ENCODE peak calls at places on chromosomes 13 and 19, in four cellular contexts. N, R, L and D are unnamed samples.

GRCh38 chr19:41203371-41203770 is 10.4 kb downstream of the CYP2S1 start:
- DNase-seq in N (no peak), R (no peak), L (no peak), D (no peak)

GRCh38 chr19:55075366-55075998 is at the start of gene EPS8L1:
- DNase-seq in N (no peak), R (no peak), L (peak; percentile 87), D (peak; percentile 87)

GRCh38 chr13:44809152-44809551 is 180.1 kb downstream of the NUFIP1 start:
- DNase-seq in N (no peak), R (no peak), L (no peak), D (peak; percentile 47)

GRCh38 chr13:105735269-105735668 is 800.2 kb downstream of the EFNB2 start:
- DNase-seq in N (no peak), R (no peak), L (no peak), D (no peak)

GRCh38 chr19:52600639-52601024 is 30.5 kb downstream of the ZNF701 start:
- DNase-seq in N (peak; percentile 3), R (no peak), L (peak; percentile 77), D (peak; percentile 54)

GRCh38 chr19:5257155-5258045 is 83.2 kb downstream of the PTPRS start:
- DNase-seq in N (no peak), R (no peak), L (no peak), D (no peak)

GRCh38 chr19:18520848-18521691 is 800 bp downstream of the ELL start:
- DNase-seq in N (no peak), R (no peak), L (peak; percentile 78), D (no peak)

GRCh38 chr13:76570485-76570884 is 315.7 kb downstream of the KCTD12 start:
- DNase-seq in N (no peak), R (no peak), L (no peak), D (no peak)

GRCh38 chr19:14413765-14414171 is 5.4 kb downstream of the DDX39A start:
- DNase-seq in N (peak; percentile 50), R (peak; percentile 53), L (no peak), D (no peak)

GRCh38 chr19:16920816-16921529 is 32.2 kb downstream of the F2RL3 start:
- DNase-seq in N (peak; percentile 88), R (peak; percentile 60), L (no peak), D (no peak)

GRCh38 chr19:20664917-20665781 is 3.8 kb upstream of the ZNF626 start:
- DNase-seq in N (no peak), R (peak; percentile 10), L (no peak), D (no peak)

GRCh38 chr13:91572944-91573535 is 174.6 kb downstream of the GPC5 start:
- DNase-seq in N (peak; percentile 34), R (peak; percentile 64), L (no peak), D (no peak)

GRCh38 chr19:47428177-47428894 is 9.0 kb upstream of the MEIS3 start:
- DNase-seq in N (peak; percentile 98), R (peak; percentile 86), L (peak; percentile 80), D (peak; percentile 86)

GRCh38 chr13:112441779-112442310 is 65.7 kb downstream of the SPACA7 start:
- DNase-seq in N (no peak), R (no peak), L (no peak), D (no peak)

GRCh38 chr13:21637296-21637695 is 33.3 kb upstream of the MICU2 start:
- DNase-seq in N (peak; percentile 43), R (peak; percentile 14), L (peak; percentile 86), D (peak; percentile 77)

GRCh38 chr19:44593294-44593693 is 20.1 kb upstream of the IGSF23 start:
- DNase-seq in N (no peak), R (no peak), L (no peak), D (no peak)
- H3K27ac ChIP-seq in N (no peak overlapping the region), R (no peak overlapping the region), L (no peak overlapping the region), D (no peak overlapping the region)

GRCh38 chr13:111216166-111216960 is 101.3 kb downstream of the ARHGEF7 start:
- DNase-seq in N (peak; percentile 27), R (peak; percentile 55), L (peak; percentile 38), D (no peak)

GRCh38 chr13:111219950-111220349 is 100.5 kb upstream of the TEX29 start:
- DNase-seq in N (no peak), R (no peak), L (no peak), D (no peak)

GRCh38 chr13:111217661-111218060 is 102.6 kb downstream of the ARHGEF7 start:
- DNase-seq in N (no peak), R (no peak), L (no peak), D (peak; percentile 75)

GRCh38 chr13:111215081-111216047 is 100.3 kb downstream of the ARHGEF7 start:
- DNase-seq in N (no peak), R (no peak), L (no peak), D (no peak)

DNA sequence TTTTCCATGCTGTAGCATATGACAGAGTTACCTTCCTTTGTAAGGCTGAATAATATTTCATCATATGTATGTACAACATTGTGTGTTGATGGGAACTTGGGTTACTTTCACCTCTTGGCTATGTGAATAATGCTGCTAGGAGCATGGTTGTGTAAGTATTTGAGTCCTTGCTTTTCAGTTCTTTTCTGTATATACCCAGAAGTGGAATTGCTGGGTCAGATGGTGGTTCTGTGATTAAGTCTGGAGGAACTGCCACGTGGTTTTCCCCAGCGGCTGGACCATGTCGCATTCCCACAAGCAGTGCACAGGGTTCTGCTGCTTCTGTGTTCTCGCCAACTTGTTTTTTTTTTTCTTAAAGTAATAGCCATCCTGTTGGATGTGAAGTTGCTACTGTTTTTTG is 101.1 kb upstream of the TEX29 start:
- DNase-seq in N (peak; percentile 88), R (peak; percentile 91), L (no peak), D (no peak)
- H3K4me1 ChIP-seq in N (peaks cover 10% of the 10 kb centered on the region), R (peaks cover 4% of the 10 kb centered on the region), L (no peaks in the 10 kb centered on the region), D (peaks cover 56% of the 10 kb centered on the region)

DNA sequence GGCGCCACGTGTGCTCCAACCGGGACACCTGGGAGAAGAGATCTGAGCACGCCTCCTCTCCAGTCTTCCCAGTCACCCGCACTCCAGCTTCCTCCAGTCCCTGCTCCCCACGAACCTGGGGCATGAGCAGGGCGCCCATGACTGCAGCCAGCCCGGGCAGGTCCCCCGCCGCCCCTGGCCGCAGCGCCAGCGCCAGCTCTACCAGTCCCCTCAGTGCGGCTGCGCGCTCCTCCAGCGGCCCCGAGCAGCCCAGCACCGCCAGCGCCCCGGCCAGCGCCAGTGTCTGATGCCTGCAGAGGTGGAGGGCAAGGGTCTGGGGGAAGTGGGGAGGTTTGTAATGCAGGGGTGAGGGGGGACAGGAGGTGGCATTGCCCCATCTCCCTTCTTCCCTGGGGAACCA is 13.1 kb downstream of the SH2D3A start:
- DNase-seq in N (no peak), R (no peak), L (no peak), D (no peak)
- H3K4me3 ChIP-seq in N (no peak overlapping the region), R (no peak overlapping the region), L (no peak overlapping the region), D (no peak overlapping the region)

GRCh38 chr19:58440556-58440955 is 603 bp upstream of the ZNF132 start:
- DNase-seq in N (no peak), R (no peak), L (no peak), D (no peak)
- H3K27ac ChIP-seq in N (peak overlapping the region; percentile 53), R (peak overlapping the region; percentile 91), L (peak overlapping the region; percentile 90), D (peak overlapping the region; percentile 81)

GRCh38 chr13:41520699-41521630 is 63.6 kb downstream of the RGCC start:
- DNase-seq in N (no peak), R (peak; percentile 23), L (no peak), D (no peak)
- H3K4me1 ChIP-seq in N (no peaks in the 10 kb centered on the region), R (no peaks in the 10 kb centered on the region), L (no peaks in the 10 kb centered on the region), D (no peaks in the 10 kb centered on the region)

GRCh38 chr13:68715651-68716050 is 1392.0 kb upstream of the ATXN8OS start:
- DNase-seq in N (no peak), R (no peak), L (no peak), D (no peak)
- H3K4me3 ChIP-seq in N (no peak overlapping the region), R (no peak overlapping the region), L (no peak overlapping the region), D (no peak overlapping the region)

GRCh38 chr19:24059572-24060295 is 27.3 kb upstream of the ZNF254 start:
- DNase-seq in N (no peak), R (no peak), L (no peak), D (no peak)

GRCh38 chr19:24064175-24064574 is 22.8 kb upstream of the ZNF254 start:
- DNase-seq in N (no peak), R (no peak), L (no peak), D (no peak)

GRCh38 chr19:24062222-24062621 is 24.8 kb upstream of the ZNF254 start:
- DNase-seq in N (peak; percentile 39), R (no peak), L (no peak), D (no peak)

GRCh38 chr19:24063312-24063711 is 23.7 kb upstream of the ZNF254 start:
- DNase-seq in N (no peak), R (no peak), L (no peak), D (no peak)

GRCh38 chr19:24060687-24061356 is 26.2 kb upstream of the ZNF254 start:
- DNase-seq in N (peak; percentile 18), R (no peak), L (no peak), D (no peak)
- H3K27ac ChIP-seq in N (no peak overlapping the region), R (no peak overlapping the region), L (no peak overlapping the region), D (no peak overlapping the region)

DNA sequence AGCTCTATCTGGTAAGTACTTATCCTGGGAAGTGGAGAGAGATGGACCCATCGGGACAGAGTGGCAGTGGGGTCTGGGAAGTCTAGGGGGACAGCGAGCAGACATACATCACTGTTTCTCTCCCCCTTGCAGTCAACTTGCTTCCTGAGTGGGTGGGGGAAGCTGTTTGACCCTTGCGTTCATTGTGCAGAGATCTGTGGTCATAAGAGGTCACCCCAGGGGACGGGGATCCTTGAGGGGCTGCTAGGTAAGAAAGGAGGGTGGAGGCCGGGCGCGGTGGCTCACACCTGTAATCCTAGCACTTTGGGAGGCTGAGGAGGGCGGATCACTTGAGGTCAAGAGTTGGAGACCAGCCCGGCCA is 474 bp downstream of the ARHGEF18 start:
- DNase-seq in N (no peak), R (no peak), L (no peak), D (no peak)
- H3K4me1 ChIP-seq in N (no peaks in the 10 kb centered on the region), R (no peaks in the 10 kb centered on the region), L (peaks cover 6% of the 10 kb centered on the region), D (no peaks in the 10 kb centered on the region)

GRCh38 chr13:41271456-41272285 is 8.3 kb upstream of the MTRF1 start:
- DNase-seq in N (no peak), R (no peak), L (no peak), D (no peak)
- H3K4me3 ChIP-seq in N (no peak overlapping the region), R (no peak overlapping the region), L (no peak overlapping the region), D (no peak overlapping the region)

GRCh38 chr13:29756506-29756905 is 93.9 kb downstream of the UBL3 start:
- DNase-seq in N (peak; percentile 48), R (peak; percentile 28), L (no peak), D (no peak)
- H3K27ac ChIP-seq in N (no peak overlapping the region), R (no peak overlapping the region), L (no peak overlapping the region), D (no peak overlapping the region)